ENCODE peak calls at places on chromosome 6, in ten cellular contexts. K is progenitor cell of endocrine pancreas, Y is fibroblast of mammary gland, A is pancreas, H is cardiac fibroblast, P is prostate gland, O is epithelial cell of proximal tubule, F is RWPE2, C is upper lobe of left lung, D is tibial nerve. L is an unnamed sample.

GRCh38 chr6:18978330-18979128 is 591.4 kb downstream of the RNF144B start:
- DNase-seq in K (no peak), Y (no peak), A (no peak), H (peak), P (peak), O (peak), F (no peak), C (no peak), D (no peak), L (no peak)

GRCh38 chr6:75609639-75610590 is 8.2 kb downstream of the SENP6 start:
- DNase-seq in K (no peak), Y (peak), A (no peak), H (peak), P (no peak), O (no peak), F (no peak), C (no peak), D (no peak), L (no peak)

GRCh38 chr6:7050911-7051779 is 56.6 kb upstream of the RREB1 start:
- DNase-seq in K (peak), Y (peak), A (peak), H (peak), P (peak), O (peak), F (peak), C (peak), D (no peak), L (peak)

GRCh38 chr6:74623027-74623426 is 582.8 kb downstream of the COL12A1 start:
- DNase-seq in K (no peak), Y (no peak), A (no peak), H (no peak), P (no peak), O (no peak), F (no peak), C (no peak), D (no peak), L (no peak)

GRCh38 chr6:70709826-70710225 is 42.1 kb downstream of the SMAP1 start:
- DNase-seq in K (no peak), Y (peak), A (no peak), H (peak), P (no peak), O (no peak), F (no peak), C (no peak), D (no peak), L (no peak)

GRCh38 chr6:158086054-158086705 is 81.9 kb downstream of the SERAC1 start:
- DNase-seq in K (no peak), Y (peak), A (no peak), H (peak), P (no peak), O (peak), F (no peak), C (no peak), D (no peak), L (peak)

GRCh38 chr6:154805288-154805911 is 72.2 kb downstream of the SCAF8 start:
- DNase-seq in K (no peak), Y (peak), A (no peak), H (peak), P (no peak), O (no peak), F (no peak), C (no peak), D (no peak), L (peak)

GRCh38 chr6:134821397-134821796 is 128.5 kb downstream of the ALDH8A1 start:
- DNase-seq in K (no peak), Y (no peak), A (no peak), H (no peak), P (no peak), O (no peak), F (no peak), C (no peak), D (no peak), L (no peak)

GRCh38 chr6:117550618-117551242 is 51.6 kb downstream of the GOPC start:
- DNase-seq in K (no peak), Y (no peak), A (no peak), H (no peak), P (no peak), O (no peak), F (no peak), C (no peak), D (no peak), L (no peak)

GRCh38 chr6:160510199-160510598 is 153.9 kb downstream of the LPA start:
- DNase-seq in K (no peak), Y (peak), A (no peak), H (peak), P (no peak), O (no peak), F (no peak), C (no peak), D (no peak), L (no peak)

GRCh38 chr6:12483712-12484111 is 193.6 kb downstream of the EDN1 start:
- DNase-seq in K (no peak), Y (peak), A (no peak), H (peak), P (no peak), O (peak), F (peak), C (no peak), D (no peak), L (peak)

GRCh38 chr6:155530219-155530834 is 74.7 kb upstream of the NOX3 start:
- DNase-seq in K (no peak), Y (peak), A (no peak), H (peak), P (no peak), O (peak), F (no peak), C (no peak), D (no peak), L (peak)

GRCh38 chr6:56488281-56488680 is 154.4 kb downstream of the DST start:
- DNase-seq in K (no peak), Y (no peak), A (no peak), H (no peak), P (no peak), O (no peak), F (no peak), C (no peak), D (no peak), L (no peak)

GRCh38 chr6:156655267-156655918 is 121.8 kb upstream of the ARID1B start:
- DNase-seq in K (no peak), Y (no peak), A (no peak), H (no peak), P (no peak), O (no peak), F (no peak), C (no peak), D (no peak), L (no peak)

GRCh38 chr6:3755637-3756515 is 4.4 kb upstream of the PXDC1 start:
- DNase-seq in K (no peak), Y (no peak), A (no peak), H (no peak), P (no peak), O (no peak), F (no peak), C (no peak), D (no peak), L (no peak)

GRCh38 chr6:158536084-158536890 is 23.6 kb upstream of the TMEM181 start:
- DNase-seq in K (peak), Y (peak), A (peak), H (peak), P (peak), O (no peak), F (no peak), C (peak), D (peak), L (peak)

GRCh38 chr6:36224918-36225461 is 28.4 kb downstream of the BRPF3 start:
- DNase-seq in K (no peak), Y (peak), A (no peak), H (peak), P (no peak), O (no peak), F (no peak), C (no peak), D (no peak), L (no peak)

GRCh38 chr6:17881085-17881883 is 106.2 kb downstream of the KIF13A start:
- DNase-seq in K (no peak), Y (no peak), A (no peak), H (no peak), P (no peak), O (no peak), F (no peak), C (peak), D (no peak), L (no peak)

GRCh38 chr6:87588756-87589407 is 905 bp downstream of the RARS2 start:
- DNase-seq in K (no peak), Y (peak), A (no peak), H (peak), P (no peak), O (no peak), F (no peak), C (no peak), D (no peak), L (no peak)

GRCh38 chr6:170122676-170123075 is 168.2 kb downstream of the DLL1 start:
- DNase-seq in K (no peak), Y (peak), A (no peak), H (peak), P (no peak), O (no peak), F (no peak), C (no peak), D (no peak), L (no peak)

GRCh38 chr6:159842035-159842434 is 42.0 kb downstream of the PNLDC1 start:
- DNase-seq in K (no peak), Y (peak), A (no peak), H (peak), P (no peak), O (no peak), F (no peak), C (no peak), D (no peak), L (no peak)

GRCh38 chr6:16758163-16758975 is 2.9 kb downstream of the ATXN1 start:
- DNase-seq in K (no peak), Y (peak), A (no peak), H (peak), P (no peak), O (no peak), F (no peak), C (no peak), D (no peak), L (no peak)

GRCh38 chr6:92706976-92707375 is 712.4 kb downstream of the EPHA7 start:
- DNase-seq in K (no peak), Y (no peak), A (no peak), H (no peak), P (no peak), O (peak), F (no peak), C (no peak), D (no peak), L (no peak)

GRCh38 chr6:168341280-168341679 is 21.7 kb upstream of the DACT2 start:
- DNase-seq in K (no peak), Y (no peak), A (no peak), H (no peak), P (no peak), O (no peak), F (no peak), C (no peak), D (no peak), L (no peak)

GRCh38 chr6:84696181-84696580 is 68.2 kb downstream of the TBX18 start:
- DNase-seq in K (no peak), Y (no peak), A (no peak), H (peak), P (no peak), O (no peak), F (no peak), C (no peak), D (no peak), L (no peak)

GRCh38 chr6:7568021-7568420 is 22.0 kb upstream of the SNRNP48 start:
- DNase-seq in K (no peak), Y (peak), A (no peak), H (peak), P (no peak), O (no peak), F (no peak), C (no peak), D (no peak), L (no peak)

GRCh38 chr6:107105511-107106116 is 9.7 kb downstream of the BEND3 start:
- DNase-seq in K (no peak), Y (no peak), A (no peak), H (no peak), P (no peak), O (no peak), F (no peak), C (no peak), D (no peak), L (no peak)

GRCh38 chr6:82711992-82712788 is 348.6 kb downstream of the TPBG start:
- DNase-seq in K (no peak), Y (peak), A (no peak), H (peak), P (no peak), O (peak), F (no peak), C (no peak), D (peak), L (no peak)

GRCh38 chr6:12348530-12349511 is 58.7 kb downstream of the EDN1 start:
- DNase-seq in K (no peak), Y (peak), A (no peak), H (peak), P (no peak), O (no peak), F (peak), C (no peak), D (no peak), L (no peak)

GRCh38 chr6:149752600-149752999 is 3.1 kb downstream of the PCMT1 start:
- DNase-seq in K (no peak), Y (peak), A (no peak), H (peak), P (no peak), O (no peak), F (no peak), C (no peak), D (no peak), L (no peak)

GRCh38 chr6:38459291-38459690 is 180.4 kb downstream of the BTBD9 start:
- DNase-seq in K (no peak), Y (peak), A (no peak), H (peak), P (no peak), O (no peak), F (no peak), C (no peak), D (no peak), L (no peak)

GRCh38 chr6:75743971-75744370 is 5.1 kb upstream of the MYO6 start:
- DNase-seq in K (no peak), Y (no peak), A (no peak), H (no peak), P (no peak), O (no peak), F (no peak), C (no peak), D (no peak), L (no peak)

GRCh38 chr6:33279971-33280511 is 3.1 kb downstream of the B3GALT4 start:
- DNase-seq in K (peak), Y (peak), A (no peak), H (peak), P (no peak), O (no peak), F (no peak), C (no peak), D (no peak), L (no peak)

GRCh38 chr6:2387445-2387844 is 142.0 kb upstream of the GMDS start:
- DNase-seq in K (no peak), Y (no peak), A (no peak), H (no peak), P (no peak), O (no peak), F (no peak), C (no peak), D (no peak), L (no peak)

GRCh38 chr6:125584468-125584939 is 164.9 kb upstream of the HEY2 start:
- DNase-seq in K (no peak), Y (no peak), A (no peak), H (peak), P (no peak), O (peak), F (no peak), C (peak), D (no peak), L (no peak)
- TF ChIP-seq CTCF in K (no peak), Y (no peak), A (no peak), H (no peak), P (no peak), O (peak), F (no peak), C (no peak), D (no peak), L (no peak)

GRCh38 chr6:30601436-30601814 is 15.6 kb downstream of the PPP1R10 start:
- DNase-seq in K (no peak), Y (no peak), A (no peak), H (no peak), P (no peak), O (no peak), F (no peak), C (no peak), D (no peak), L (no peak)
- TF ChIP-seq CTCF in K (no peak), Y (no peak), A (no peak), H (no peak), P (no peak), O (no peak), F (no peak), C (no peak), D (no peak), L (no peak)

DNA sequence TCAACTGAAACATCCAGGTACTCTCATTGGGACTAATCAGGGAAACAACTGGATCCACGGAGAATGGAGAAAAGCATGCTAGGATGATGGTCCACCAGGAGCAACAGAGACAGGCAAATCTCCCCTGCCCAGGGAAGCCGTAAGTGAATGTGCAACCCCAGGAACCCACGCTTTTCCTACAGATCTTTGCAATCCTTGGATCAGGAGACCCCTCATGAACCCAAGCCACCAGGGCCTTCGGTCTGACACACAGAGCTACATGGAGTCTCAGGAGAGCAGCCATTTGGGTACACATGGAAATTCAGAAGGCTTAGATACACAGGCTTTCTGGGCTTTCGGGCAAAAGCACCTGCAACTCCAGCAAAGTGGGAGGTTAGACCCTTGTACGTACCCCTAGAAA is 122.1 kb upstream of the PTCHD4 start:
- DNase-seq in K (no peak), Y (no peak), A (no peak), H (no peak), P (no peak), O (no peak), F (no peak), C (no peak), D (no peak), L (no peak)
- TF ChIP-seq CTCF in K (no peak), Y (no peak), A (no peak), H (no peak), P (no peak), O (no peak), F (no peak), C (no peak), D (no peak), L (no peak)

DNA sequence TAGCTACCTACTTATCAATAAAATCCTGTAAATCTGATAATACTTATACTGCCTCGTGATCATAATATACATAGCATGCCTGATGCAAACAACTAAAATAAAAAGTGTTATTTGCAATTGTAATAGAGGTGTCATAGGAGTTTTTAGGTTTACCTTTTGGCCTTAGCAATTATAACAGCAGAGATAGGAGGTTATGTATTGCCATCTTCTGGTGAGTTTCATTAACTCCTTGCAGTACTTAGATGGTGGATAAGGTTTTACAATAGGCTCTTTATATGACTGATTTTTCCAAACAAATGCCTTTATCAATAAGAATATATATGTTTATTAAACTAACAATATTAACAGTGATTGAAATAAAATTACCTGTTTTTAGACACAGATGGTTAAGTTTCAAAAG is 27.8 kb upstream of the MYCT1 start:
- DNase-seq in K (no peak), Y (peak), A (no peak), H (peak), P (no peak), O (peak), F (no peak), C (no peak), D (no peak), L (peak)
- TF ChIP-seq CTCF in K (peak), Y (peak), A (no peak), H (peak), P (no peak), O (peak), F (peak), C (no peak), D (no peak), L (no peak)

GRCh38 chr6:40477246-40478126 is 109.7 kb downstream of the LRFN2 start:
- DNase-seq in K (no peak), Y (no peak), A (no peak), H (no peak), P (no peak), O (no peak), F (no peak), C (no peak), D (no peak), L (no peak)
- TF ChIP-seq CTCF in K (no peak), Y (no peak), A (no peak), H (no peak), P (no peak), O (no peak), F (no peak), C (no peak), D (no peak), L (no peak)

GRCh38 chr6:45417461-45417860 is 39.7 kb upstream of the SUPT3H start:
- DNase-seq in K (no peak), Y (peak), A (no peak), H (no peak), P (no peak), O (no peak), F (no peak), C (no peak), D (no peak), L (no peak)

GRCh38 chr6:45420909-45421699 is 43.4 kb upstream of the SUPT3H start:
- DNase-seq in K (no peak), Y (no peak), A (no peak), H (no peak), P (no peak), O (no peak), F (no peak), C (no peak), D (no peak), L (no peak)

GRCh38 chr6:45421700-45422540 is 44.2 kb upstream of the SUPT3H start:
- DNase-seq in K (peak), Y (peak), A (peak), H (peak), P (peak), O (no peak), F (peak), C (peak), D (peak), L (peak)

GRCh38 chr6:45420083-45420908 is 42.6 kb upstream of the SUPT3H start:
- DNase-seq in K (no peak), Y (peak), A (no peak), H (peak), P (peak), O (no peak), F (no peak), C (peak), D (no peak), L (peak)

DNA sequence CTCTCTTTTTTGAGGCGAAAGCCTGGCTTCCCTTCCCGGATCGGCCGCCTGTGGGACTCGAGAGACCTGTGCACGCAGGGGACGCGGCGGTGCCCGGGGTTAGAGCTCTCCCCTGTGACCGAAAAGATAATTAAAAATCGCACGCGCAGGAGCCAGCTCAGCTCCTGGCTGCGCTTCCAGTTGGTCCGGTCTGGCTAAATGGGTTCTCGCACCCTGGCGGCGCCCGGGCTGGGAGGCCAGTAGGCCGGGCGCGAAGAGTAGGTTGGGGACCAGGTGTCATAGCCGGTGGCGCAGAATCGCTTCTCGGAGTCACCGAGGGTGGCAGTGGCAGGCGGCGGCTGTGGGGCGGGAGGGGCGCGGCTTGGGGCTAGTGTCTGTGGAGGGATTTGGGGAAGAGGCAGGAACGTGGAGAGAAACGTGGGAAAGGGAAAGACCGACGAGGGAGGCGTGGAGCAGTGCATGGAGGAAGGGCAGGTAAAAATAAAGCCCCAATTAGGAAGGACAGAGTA is 41.9 kb upstream of the SUPT3H start:
- DNase-seq in K (peak), Y (peak), A (peak), H (peak), P (peak), O (no peak), F (peak), C (peak), D (peak), L (peak)
- TF ChIP-seq CTCF in K (peak), Y (no peak), A (no peak), H (peak), P (no peak), O (peak), F (peak), C (peak), D (no peak), L (peak)

GRCh38 chr6:138563650-138564049 is 64.4 kb upstream of the NHSL1 start:
- DNase-seq in K (no peak), Y (no peak), A (no peak), H (no peak), P (no peak), O (no peak), F (no peak), C (no peak), D (no peak), L (no peak)
- TF ChIP-seq CTCF in K (no peak), Y (no peak), A (no peak), H (no peak), P (no peak), O (no peak), F (no peak), C (no peak), D (no peak), L (no peak)

GRCh38 chr6:122482750-122483080 is 11.1 kb upstream of the SERINC1 start:
- DNase-seq in K (no peak), Y (no peak), A (no peak), H (no peak), P (no peak), O (no peak), F (no peak), C (no peak), D (no peak), L (no peak)

DNA sequence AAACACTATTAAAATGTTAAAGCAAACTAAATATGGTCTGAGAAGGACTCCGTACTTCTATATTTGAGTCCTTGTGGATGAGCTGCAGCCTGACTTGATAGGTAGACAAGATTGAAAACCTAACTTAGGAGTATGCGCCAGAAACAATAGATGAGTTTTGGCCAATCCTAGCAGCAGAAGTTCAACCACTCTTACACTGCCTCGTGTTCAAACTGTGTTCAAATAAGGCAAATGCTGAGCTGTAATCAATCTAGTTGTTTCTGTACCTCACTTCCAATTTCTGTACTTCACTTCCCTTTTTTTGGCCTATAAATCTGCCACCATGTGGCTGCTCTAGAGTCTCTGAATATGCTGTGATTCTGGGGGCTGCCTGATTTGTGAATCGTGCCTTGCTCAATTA is 13.2 kb upstream of the SERINC1 start:
- DNase-seq in K (no peak), Y (no peak), A (no peak), H (no peak), P (no peak), O (no peak), F (no peak), C (no peak), D (no peak), L (peak)
- TF ChIP-seq CTCF in K (no peak), Y (no peak), A (no peak), H (no peak), P (no peak), O (no peak), F (no peak), C (no peak), D (no peak), L (no peak)

L was measured in GM13976.